ENCODE peak calls at places on chromosomes 6 and 20, in six cellular contexts. L is GM12865, H is WERI-Rb-1, M is fibroblast of lung, C is GM10248, G is heart right ventricle. I is an unnamed sample.

GRCh38 chr6:45572833-45573232 is 195.1 kb upstream of the SUPT3H start:
- DNase-seq in G (no peak), C (no peak), M (no peak), L (no peak), H (no peak), I (no peak)

GRCh38 chr6:35691027-35691824 is 2.5 kb upstream of the FKBP5 start:
- DNase-seq in H (no peak), M (peak; percentile 42), C (no peak), L (no peak), G (peak; percentile 50), I (peak; percentile 96)

GRCh38 chr6:91181416-91181815 is 594.5 kb upstream of the MAP3K7 start:
- DNase-seq in M (no peak), H (no peak), L (no peak), C (no peak), G (no peak), I (no peak)

GRCh38 chr20:50341880-50342637 is 151.4 kb downstream of the CEBPB start:
- DNase-seq in H (no peak), G (no peak), M (no peak), L (peak; percentile 64), C (no peak), I (no peak)

GRCh38 chr6:158061361-158061708 is 79.7 kb downstream of the SYNJ2 start:
- DNase-seq in G (no peak), L (no peak), H (peak; percentile 64), M (no peak), C (no peak), I (no peak)

GRCh38 chr6:150444308-150444707 is 75.5 kb downstream of the IYD start:
- DNase-seq in G (no peak), C (no peak), L (no peak), H (no peak), M (no peak), I (no peak)

GRCh38 chr20:50186987-50187402 is 3.6 kb upstream of the CEBPB start:
- DNase-seq in M (no peak), G (no peak), H (no peak), C (no peak), L (no peak), I (no peak)

GRCh38 chr6:22036267-22036666 is 260.6 kb downstream of the PRL start:
- DNase-seq in C (no peak), G (no peak), H (no peak), L (peak; percentile 83), M (peak; percentile 89), I (no peak)

GRCh38 chr20:53579581-53580375 is 13.9 kb downstream of the ZNF217 start:
- DNase-seq in M (peak; percentile 69), H (no peak), L (peak; percentile 49), C (no peak), G (no peak), I (peak; percentile 85)

GRCh38 chr20:33709398-33709797 is 10.7 kb downstream of the PXMP4 start:
- DNase-seq in G (no peak), C (no peak), H (no peak), L (no peak), M (no peak), I (no peak)

GRCh38 chr6:7761047-7761446 is 35.1 kb downstream of the BMP6 start:
- DNase-seq in H (no peak), G (no peak), M (peak; percentile 15), C (no peak), L (no peak), I (no peak)

GRCh38 chr6:45478235-45478634 is 100.5 kb upstream of the SUPT3H start:
- DNase-seq in H (no peak), L (no peak), G (no peak), C (no peak), M (peak; percentile 73), I (no peak)

GRCh38 chr6:4693566-4693965 is 82.6 kb upstream of the CDYL start:
- DNase-seq in H (no peak), M (no peak), L (no peak), G (no peak), C (no peak), I (no peak)

GRCh38 chr6:4692664-4693063 is 83.5 kb upstream of the CDYL start:
- DNase-seq in H (no peak), M (no peak), C (no peak), L (no peak), G (no peak), I (no peak)

GRCh38 chr6:4693158-4693557 is 83.0 kb upstream of the CDYL start:
- DNase-seq in M (no peak), L (no peak), G (no peak), H (no peak), C (no peak), I (no peak)

GRCh38 chr6:4687656-4687988 is 88.6 kb upstream of the CDYL start:
- DNase-seq in H (no peak), L (no peak), G (no peak), C (no peak), M (no peak), I (no peak)

GRCh38 chr6:4687989-4688947 is 87.9 kb upstream of the CDYL start:
- DNase-seq in C (no peak), L (no peak), G (no peak), H (no peak), M (peak; percentile 82), I (peak; percentile 68)
- TF ChIP-seq CTCF in C (no peak), L (no peak), G (no peak), H (no peak), M (no peak), I (no peak)

DNA sequence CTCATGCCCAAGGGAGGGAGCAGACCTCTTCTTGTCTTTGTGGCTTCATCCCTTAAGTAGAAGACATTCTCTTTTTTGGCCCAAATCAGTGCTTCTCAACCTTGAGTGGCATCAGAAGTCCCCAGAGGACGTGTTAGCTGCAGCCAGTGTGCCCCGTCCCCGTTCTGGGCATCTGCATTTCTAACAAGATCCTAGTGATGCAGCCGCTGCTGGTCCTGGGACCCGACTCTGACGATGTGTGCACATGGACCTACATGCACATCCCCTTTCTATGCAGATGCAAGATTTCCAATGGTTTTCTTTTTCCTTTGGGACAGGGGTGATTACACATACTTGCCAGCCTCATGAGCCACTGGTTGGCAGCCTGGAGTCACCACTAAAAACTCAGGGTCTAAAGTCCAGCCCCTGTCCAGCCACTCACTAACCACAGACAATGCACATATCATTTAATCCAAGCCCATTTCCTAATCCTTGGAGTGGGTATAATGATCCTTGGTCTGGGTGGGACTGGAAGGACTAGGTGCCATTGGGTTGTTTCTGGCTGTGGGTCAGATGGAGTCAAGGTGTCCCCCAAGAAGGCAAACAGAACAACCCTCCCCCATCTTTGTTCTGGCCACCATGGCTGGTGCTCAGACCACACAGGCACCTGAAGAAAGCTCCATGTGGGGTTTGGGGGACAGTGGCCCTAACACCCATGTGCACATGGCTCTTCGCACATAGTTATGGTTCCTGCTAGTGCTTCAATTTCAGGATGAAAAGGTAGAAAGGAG is 6.4 kb downstream of the ACSS1 start:
- DNase-seq in C (no peak), G (no peak), M (no peak), H (no peak), L (no peak), I (no peak)
- TF ChIP-seq CTCF in C (no peak), G (no peak), M (no peak), H (no peak), L (no peak), I (no peak)

GRCh38 chr6:33205172-33206026 is 944 bp downstream of the HSD17B8 start:
- DNase-seq in G (no peak), L (peak; percentile 53), C (no peak), M (peak; percentile 92), H (peak; percentile 89), I (no peak)
- TF ChIP-seq CTCF in G (no peak), L (no peak), C (peak; percentile 25), M (no peak), H (peak; percentile 75), I (no peak)

DNA sequence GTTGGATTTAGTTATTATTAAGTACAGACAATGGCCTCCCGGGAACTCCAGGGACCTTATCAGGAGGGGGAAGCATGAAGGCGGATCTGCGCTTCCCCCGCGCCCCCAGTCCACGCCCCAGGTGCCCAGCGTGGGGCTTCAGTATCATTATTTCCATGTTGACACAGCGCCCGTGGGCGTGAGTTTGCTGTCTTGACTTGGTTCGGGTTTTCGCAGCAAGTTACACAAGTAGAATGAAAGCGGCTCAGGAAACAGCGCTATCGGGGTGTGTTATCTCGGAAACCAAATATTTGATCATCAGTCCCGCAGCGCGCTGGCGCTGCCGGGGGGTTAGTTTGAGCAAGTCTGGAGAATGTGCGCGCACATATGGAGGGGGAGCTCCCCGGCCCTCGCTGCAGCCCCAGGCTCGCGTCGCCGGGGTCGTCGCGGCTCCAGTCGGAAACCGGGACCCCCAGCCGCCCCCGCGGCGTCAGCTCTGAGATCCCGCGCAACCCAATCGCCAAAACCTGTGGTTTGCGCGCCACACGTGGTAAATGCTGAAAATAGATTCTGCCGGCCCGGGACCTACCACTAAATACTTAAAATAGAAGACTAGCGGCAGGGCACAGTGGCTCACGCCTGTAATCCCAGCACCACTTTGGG is 2.2 kb downstream of the BMP7 start:
- DNase-seq in M (no peak), H (no peak), C (no peak), L (no peak), G (no peak), I (no peak)
- TF ChIP-seq CTCF in M (no peak), H (no peak), C (no peak), L (no peak), G (no peak), I (no peak)